ENCODE peak calls at places on chromosome 6, in six cellular contexts. B, C, D, Z, S and O are unnamed samples.

GRCh38 chr6:158648682-158649131 is 1.1 kb upstream of the SYTL3 start:
- DNase-seq in B (no peak), C (peak), D (peak), Z (no peak), S (peak), O (no peak)

GRCh38 chr6:149924206-149924932 is 1.4 kb upstream of the RAET1G start:
- DNase-seq in B (no peak), C (no peak), D (no peak), Z (no peak), S (peak), O (no peak)

GRCh38 chr6:158644227-158645063 is at the start of gene DYNLT1:
- DNase-seq in B (peak), C (peak), D (peak), Z (peak), S (peak), O (no peak)

GRCh38 chr6:126824226-126824625 is 294.2 kb upstream of the RSPO3 start:
- DNase-seq in B (no peak), C (no peak), D (no peak), Z (no peak), S (no peak), O (no peak)

GRCh38 chr6:12049165-12049564 is 37.1 kb downstream of the HIVEP1 start:
- DNase-seq in B (no peak), C (no peak), D (no peak), Z (no peak), S (no peak), O (no peak)

GRCh38 chr6:113458368-113459010 is 398.7 kb upstream of the MARCKS start:
- DNase-seq in B (no peak), C (no peak), D (no peak), Z (no peak), S (no peak), O (no peak)

GRCh38 chr6:79466222-79466834 is 70.9 kb downstream of the LCA5 start:
- DNase-seq in B (peak), C (peak), D (no peak), Z (no peak), S (no peak), O (no peak)

GRCh38 chr6:3520541-3521220 is 63.8 kb upstream of the SLC22A23 start:
- DNase-seq in B (no peak), C (no peak), D (no peak), Z (no peak), S (peak), O (no peak)

GRCh38 chr6:135600086-135600702 is 102.7 kb upstream of the AHI1 start:
- DNase-seq in B (peak), C (no peak), D (no peak), Z (no peak), S (no peak), O (no peak)